ENCODE peak calls at places on chromosomes 12 and 14, in ten cellular contexts. One of them, this sample, is unnamed.

GRCh38 chr14:62501021-62501750 is 544.1 kb downstream of the KCNH5 start:
- DNase-seq in NCI-H774: no peak
- DNase-seq in stimulated activated CD4-positive, alpha-beta T cell treated with anti-CD3 and anti-CD28 coated beads, Interleukin-2, amount 100 ng/mL, for 48 hours: no peak
- DNase-seq in AG09319: no peak
- DNase-seq in Right ventricle myocardium superior: no peak
- DNase-seq in transverse colon: no peak
- DNase-seq in lower lobe of right lung: no peak
- DNase-seq in activated effector memory CD4-positive, alpha-beta T cell treated with anti-CD3 and anti-CD28 coated beads, Interleukin-2, amount 50 U/mL, for 16 hours: no peak
- DNase-seq in breast epithelium: no peak
- DNase-seq in activated CD4-positive, alpha-beta T cell treated with anti-CD3 and anti-CD28 coated beads for 4 hours: no peak
- DNase-seq in this sample: no peak

GRCh38 chr14:94079891-94080605 is 954 bp downstream of the DDX24 start:
- DNase-seq in NCI-H774: no peak
- DNase-seq in stimulated activated CD4-positive, alpha-beta T cell treated with anti-CD3 and anti-CD28 coated beads, Interleukin-2, amount 100 ng/mL, for 48 hours: peak; percentile 7
- DNase-seq in AG09319: no peak
- DNase-seq in Right ventricle myocardium superior: no peak
- DNase-seq in transverse colon: no peak
- DNase-seq in lower lobe of right lung: no peak
- DNase-seq in activated effector memory CD4-positive, alpha-beta T cell treated with anti-CD3 and anti-CD28 coated beads, Interleukin-2, amount 50 U/mL, for 16 hours: no peak
- DNase-seq in breast epithelium: no peak
- DNase-seq in activated CD4-positive, alpha-beta T cell treated with anti-CD3 and anti-CD28 coated beads for 4 hours: peak; percentile 11
- DNase-seq in this sample: peak; percentile 9

GRCh38 chr12:94560416-94561221 is 89.7 kb downstream of the TMCC3 start:
- DNase-seq in NCI-H774: no peak
- DNase-seq in stimulated activated CD4-positive, alpha-beta T cell treated with anti-CD3 and anti-CD28 coated beads, Interleukin-2, amount 100 ng/mL, for 48 hours: peak; percentile 15
- DNase-seq in AG09319: no peak
- DNase-seq in Right ventricle myocardium superior: no peak
- DNase-seq in transverse colon: peak; percentile 61
- DNase-seq in lower lobe of right lung: no peak
- DNase-seq in activated effector memory CD4-positive, alpha-beta T cell treated with anti-CD3 and anti-CD28 coated beads, Interleukin-2, amount 50 U/mL, for 16 hours: no peak
- DNase-seq in breast epithelium: peak; percentile 24
- DNase-seq in activated CD4-positive, alpha-beta T cell treated with anti-CD3 and anti-CD28 coated beads for 4 hours: no peak
- DNase-seq in this sample: no peak

GRCh38 chr12:16421806-16422205 is 74.4 kb downstream of the MGST1 start:
- DNase-seq in NCI-H774: no peak
- DNase-seq in stimulated activated CD4-positive, alpha-beta T cell treated with anti-CD3 and anti-CD28 coated beads, Interleukin-2, amount 100 ng/mL, for 48 hours: no peak
- DNase-seq in AG09319: no peak
- DNase-seq in Right ventricle myocardium superior: no peak
- DNase-seq in transverse colon: no peak
- DNase-seq in lower lobe of right lung: no peak
- DNase-seq in activated effector memory CD4-positive, alpha-beta T cell treated with anti-CD3 and anti-CD28 coated beads, Interleukin-2, amount 50 U/mL, for 16 hours: no peak
- DNase-seq in breast epithelium: no peak
- DNase-seq in activated CD4-positive, alpha-beta T cell treated with anti-CD3 and anti-CD28 coated beads for 4 hours: no peak
- DNase-seq in this sample: no peak

GRCh38 chr14:91341331-91342242 is 76.0 kb downstream of the CCDC88C start:
- DNase-seq in NCI-H774: no peak
- DNase-seq in stimulated activated CD4-positive, alpha-beta T cell treated with anti-CD3 and anti-CD28 coated beads, Interleukin-2, amount 100 ng/mL, for 48 hours: no peak
- DNase-seq in AG09319: no peak
- DNase-seq in Right ventricle myocardium superior: no peak
- DNase-seq in transverse colon: no peak
- DNase-seq in lower lobe of right lung: no peak
- DNase-seq in activated effector memory CD4-positive, alpha-beta T cell treated with anti-CD3 and anti-CD28 coated beads, Interleukin-2, amount 50 U/mL, for 16 hours: no peak
- DNase-seq in breast epithelium: no peak
- DNase-seq in activated CD4-positive, alpha-beta T cell treated with anti-CD3 and anti-CD28 coated beads for 4 hours: no peak
- DNase-seq in this sample: no peak

GRCh38 chr12:31650927-31651326 is 8.6 kb upstream of the ETFBKMT start:
- DNase-seq in NCI-H774: no peak
- DNase-seq in stimulated activated CD4-positive, alpha-beta T cell treated with anti-CD3 and anti-CD28 coated beads, Interleukin-2, amount 100 ng/mL, for 48 hours: no peak
- DNase-seq in AG09319: no peak
- DNase-seq in Right ventricle myocardium superior: no peak
- DNase-seq in transverse colon: peak; percentile 36
- DNase-seq in lower lobe of right lung: no peak
- DNase-seq in activated effector memory CD4-positive, alpha-beta T cell treated with anti-CD3 and anti-CD28 coated beads, Interleukin-2, amount 50 U/mL, for 16 hours: no peak
- DNase-seq in breast epithelium: no peak
- DNase-seq in activated CD4-positive, alpha-beta T cell treated with anti-CD3 and anti-CD28 coated beads for 4 hours: no peak
- DNase-seq in this sample: no peak

GRCh38 chr14:36408388-36408787 is 88.0 kb upstream of the MBIP start:
- DNase-seq in NCI-H774: no peak
- DNase-seq in stimulated activated CD4-positive, alpha-beta T cell treated with anti-CD3 and anti-CD28 coated beads, Interleukin-2, amount 100 ng/mL, for 48 hours: no peak
- DNase-seq in AG09319: no peak
- DNase-seq in Right ventricle myocardium superior: no peak
- DNase-seq in transverse colon: no peak
- DNase-seq in lower lobe of right lung: no peak
- DNase-seq in activated effector memory CD4-positive, alpha-beta T cell treated with anti-CD3 and anti-CD28 coated beads, Interleukin-2, amount 50 U/mL, for 16 hours: no peak
- DNase-seq in breast epithelium: no peak
- DNase-seq in activated CD4-positive, alpha-beta T cell treated with anti-CD3 and anti-CD28 coated beads for 4 hours: no peak
- DNase-seq in this sample: no peak

GRCh38 chr12:28050606-28051005 is 78.1 kb upstream of the PTHLH start:
- DNase-seq in NCI-H774: no peak
- DNase-seq in stimulated activated CD4-positive, alpha-beta T cell treated with anti-CD3 and anti-CD28 coated beads, Interleukin-2, amount 100 ng/mL, for 48 hours: no peak
- DNase-seq in AG09319: no peak
- DNase-seq in Right ventricle myocardium superior: no peak
- DNase-seq in transverse colon: no peak
- DNase-seq in lower lobe of right lung: no peak
- DNase-seq in activated effector memory CD4-positive, alpha-beta T cell treated with anti-CD3 and anti-CD28 coated beads, Interleukin-2, amount 50 U/mL, for 16 hours: no peak
- DNase-seq in breast epithelium: no peak
- DNase-seq in activated CD4-positive, alpha-beta T cell treated with anti-CD3 and anti-CD28 coated beads for 4 hours: no peak
- DNase-seq in this sample: no peak

GRCh38 chr12:132151766-132152410 is 7.6 kb downstream of the NOC4L start:
- DNase-seq in NCI-H774: no peak
- DNase-seq in stimulated activated CD4-positive, alpha-beta T cell treated with anti-CD3 and anti-CD28 coated beads, Interleukin-2, amount 100 ng/mL, for 48 hours: no peak
- DNase-seq in AG09319: no peak
- DNase-seq in Right ventricle myocardium superior: peak; percentile 36
- DNase-seq in transverse colon: no peak
- DNase-seq in lower lobe of right lung: peak; percentile 48
- DNase-seq in activated effector memory CD4-positive, alpha-beta T cell treated with anti-CD3 and anti-CD28 coated beads, Interleukin-2, amount 50 U/mL, for 16 hours: no peak
- DNase-seq in breast epithelium: no peak
- DNase-seq in activated CD4-positive, alpha-beta T cell treated with anti-CD3 and anti-CD28 coated beads for 4 hours: no peak
- DNase-seq in this sample: no peak

GRCh38 chr12:89016970-89017778 is 335.1 kb downstream of the DUSP6 start:
- DNase-seq in NCI-H774: peak; percentile 84
- DNase-seq in stimulated activated CD4-positive, alpha-beta T cell treated with anti-CD3 and anti-CD28 coated beads, Interleukin-2, amount 100 ng/mL, for 48 hours: peak; percentile 40
- DNase-seq in AG09319: peak; percentile 42
- DNase-seq in Right ventricle myocardium superior: no peak
- DNase-seq in transverse colon: no peak
- DNase-seq in lower lobe of right lung: no peak
- DNase-seq in activated effector memory CD4-positive, alpha-beta T cell treated with anti-CD3 and anti-CD28 coated beads, Interleukin-2, amount 50 U/mL, for 16 hours: no peak
- DNase-seq in breast epithelium: no peak
- DNase-seq in activated CD4-positive, alpha-beta T cell treated with anti-CD3 and anti-CD28 coated beads for 4 hours: peak; percentile 55
- DNase-seq in this sample: peak; percentile 77

GRCh38 chr12:89328483-89329030 is 23.7 kb downstream of the DUSP6 start:
- DNase-seq in NCI-H774: no peak
- DNase-seq in stimulated activated CD4-positive, alpha-beta T cell treated with anti-CD3 and anti-CD28 coated beads, Interleukin-2, amount 100 ng/mL, for 48 hours: no peak
- DNase-seq in AG09319: no peak
- DNase-seq in Right ventricle myocardium superior: no peak
- DNase-seq in transverse colon: no peak
- DNase-seq in lower lobe of right lung: no peak
- DNase-seq in activated effector memory CD4-positive, alpha-beta T cell treated with anti-CD3 and anti-CD28 coated beads, Interleukin-2, amount 50 U/mL, for 16 hours: no peak
- DNase-seq in breast epithelium: no peak
- DNase-seq in activated CD4-positive, alpha-beta T cell treated with anti-CD3 and anti-CD28 coated beads for 4 hours: no peak
- DNase-seq in this sample: no peak

GRCh38 chr12:118625050-118625675 is 248.8 kb downstream of the SUDS3 start:
- DNase-seq in NCI-H774: no peak
- DNase-seq in stimulated activated CD4-positive, alpha-beta T cell treated with anti-CD3 and anti-CD28 coated beads, Interleukin-2, amount 100 ng/mL, for 48 hours: no peak
- DNase-seq in AG09319: no peak
- DNase-seq in Right ventricle myocardium superior: no peak
- DNase-seq in transverse colon: no peak
- DNase-seq in lower lobe of right lung: no peak
- DNase-seq in activated effector memory CD4-positive, alpha-beta T cell treated with anti-CD3 and anti-CD28 coated beads, Interleukin-2, amount 50 U/mL, for 16 hours: no peak
- DNase-seq in breast epithelium: no peak
- DNase-seq in activated CD4-positive, alpha-beta T cell treated with anti-CD3 and anti-CD28 coated beads for 4 hours: no peak
- DNase-seq in this sample: no peak

GRCh38 chr14:77249286-77249685 is 21.7 kb downstream of the NGB start:
- DNase-seq in NCI-H774: no peak
- DNase-seq in stimulated activated CD4-positive, alpha-beta T cell treated with anti-CD3 and anti-CD28 coated beads, Interleukin-2, amount 100 ng/mL, for 48 hours: no peak
- DNase-seq in AG09319: no peak
- DNase-seq in Right ventricle myocardium superior: no peak
- DNase-seq in transverse colon: no peak
- DNase-seq in lower lobe of right lung: peak; percentile 27
- DNase-seq in activated effector memory CD4-positive, alpha-beta T cell treated with anti-CD3 and anti-CD28 coated beads, Interleukin-2, amount 50 U/mL, for 16 hours: no peak
- DNase-seq in breast epithelium: no peak
- DNase-seq in activated CD4-positive, alpha-beta T cell treated with anti-CD3 and anti-CD28 coated beads for 4 hours: no peak
- DNase-seq in this sample: no peak

GRCh38 chr14:70011098-70011497 is 131.9 kb downstream of the SMOC1 start:
- DNase-seq in NCI-H774: no peak
- DNase-seq in stimulated activated CD4-positive, alpha-beta T cell treated with anti-CD3 and anti-CD28 coated beads, Interleukin-2, amount 100 ng/mL, for 48 hours: no peak
- DNase-seq in AG09319: no peak
- DNase-seq in Right ventricle myocardium superior: no peak
- DNase-seq in transverse colon: no peak
- DNase-seq in lower lobe of right lung: no peak
- DNase-seq in activated effector memory CD4-positive, alpha-beta T cell treated with anti-CD3 and anti-CD28 coated beads, Interleukin-2, amount 50 U/mL, for 16 hours: no peak
- DNase-seq in breast epithelium: no peak
- DNase-seq in activated CD4-positive, alpha-beta T cell treated with anti-CD3 and anti-CD28 coated beads for 4 hours: no peak
- DNase-seq in this sample: no peak

GRCh38 chr12:127780881-127781280 is 486.1 kb upstream of the TMEM132C start:
- DNase-seq in NCI-H774: no peak
- DNase-seq in stimulated activated CD4-positive, alpha-beta T cell treated with anti-CD3 and anti-CD28 coated beads, Interleukin-2, amount 100 ng/mL, for 48 hours: no peak
- DNase-seq in AG09319: no peak
- DNase-seq in Right ventricle myocardium superior: no peak
- DNase-seq in transverse colon: no peak
- DNase-seq in lower lobe of right lung: no peak
- DNase-seq in activated effector memory CD4-positive, alpha-beta T cell treated with anti-CD3 and anti-CD28 coated beads, Interleukin-2, amount 50 U/mL, for 16 hours: no peak
- DNase-seq in breast epithelium: no peak
- DNase-seq in activated CD4-positive, alpha-beta T cell treated with anti-CD3 and anti-CD28 coated beads for 4 hours: no peak
- DNase-seq in this sample: no peak

GRCh38 chr12:77924703-77925102 is 94.0 kb downstream of the NAV3 start:
- DNase-seq in NCI-H774: no peak
- DNase-seq in stimulated activated CD4-positive, alpha-beta T cell treated with anti-CD3 and anti-CD28 coated beads, Interleukin-2, amount 100 ng/mL, for 48 hours: no peak
- DNase-seq in AG09319: peak; percentile 62
- DNase-seq in Right ventricle myocardium superior: no peak
- DNase-seq in transverse colon: no peak
- DNase-seq in lower lobe of right lung: no peak
- DNase-seq in activated effector memory CD4-positive, alpha-beta T cell treated with anti-CD3 and anti-CD28 coated beads, Interleukin-2, amount 50 U/mL, for 16 hours: no peak
- DNase-seq in breast epithelium: no peak
- DNase-seq in activated CD4-positive, alpha-beta T cell treated with anti-CD3 and anti-CD28 coated beads for 4 hours: no peak
- DNase-seq in this sample: no peak

GRCh38 chr12:132955094-132955932 is 793 bp downstream of the ZNF605 start:
- DNase-seq in NCI-H774: peak; percentile 9
- DNase-seq in stimulated activated CD4-positive, alpha-beta T cell treated with anti-CD3 and anti-CD28 coated beads, Interleukin-2, amount 100 ng/mL, for 48 hours: peak; percentile 5
- DNase-seq in AG09319: peak; percentile 39
- DNase-seq in Right ventricle myocardium superior: peak; percentile 57
- DNase-seq in transverse colon: peak; percentile 19
- DNase-seq in lower lobe of right lung: no peak
- DNase-seq in activated effector memory CD4-positive, alpha-beta T cell treated with anti-CD3 and anti-CD28 coated beads, Interleukin-2, amount 50 U/mL, for 16 hours: no peak
- DNase-seq in breast epithelium: no peak
- DNase-seq in activated CD4-positive, alpha-beta T cell treated with anti-CD3 and anti-CD28 coated beads for 4 hours: no peak
- DNase-seq in this sample: peak; percentile 14

This sample was measured in HFF-Myc.